ENCODE peak calls at places on chromosomes 11 and 22, in five cellular contexts. One of them, this sample, is unnamed.

GRCh38 chr22:17234144-17234623 is 14.9 kb upstream of the ADA2 start:
- DNase-seq in glomerular endothelial cell: no peak
- DNase-seq in heart left ventricle: no peak
- DNase-seq in memory B cell: no peak
- DNase-seq in immature natural killer cell: no peak
- DNase-seq in this sample: no peak

GRCh38 chr22:35973388-35973787 is 55.2 kb downstream of the RBFOX2 start:
- DNase-seq in memory B cell: no peak
- DNase-seq in glomerular endothelial cell: no peak
- DNase-seq in heart left ventricle: no peak
- DNase-seq in immature natural killer cell: no peak
- DNase-seq in this sample: no peak

GRCh38 chr11:66188580-66188979 is 79.9 kb upstream of the RAB1B start:
- DNase-seq in heart left ventricle: no peak
- DNase-seq in memory B cell: no peak
- DNase-seq in immature natural killer cell: no peak
- DNase-seq in glomerular endothelial cell: peak
- DNase-seq in this sample: no peak

GRCh38 chr11:68337399-68337835 is 25.0 kb downstream of the LRP5 start:
- DNase-seq in immature natural killer cell: no peak
- DNase-seq in glomerular endothelial cell: no peak
- DNase-seq in memory B cell: no peak
- DNase-seq in heart left ventricle: no peak
- DNase-seq in this sample: no peak

GRCh38 chr11:122207921-122208764 is 92.1 kb upstream of the BLID start:
- DNase-seq in heart left ventricle: peak
- DNase-seq in immature natural killer cell: no peak
- DNase-seq in glomerular endothelial cell: no peak
- DNase-seq in memory B cell: no peak
- DNase-seq in this sample: no peak

GRCh38 chr22:38841635-38842034 is 2.2 kb downstream of the NPTXR start:
- DNase-seq in glomerular endothelial cell: no peak
- DNase-seq in memory B cell: no peak
- DNase-seq in heart left ventricle: no peak
- DNase-seq in immature natural killer cell: no peak
- DNase-seq in this sample: no peak

GRCh38 chr11:8777907-8778767 is 95.5 kb downstream of the RPL27A start:
- DNase-seq in heart left ventricle: peak
- DNase-seq in immature natural killer cell: peak
- DNase-seq in memory B cell: no peak
- DNase-seq in glomerular endothelial cell: no peak
- DNase-seq in this sample: peak

GRCh38 chr11:96704847-96705246 is 315.0 kb downstream of the JRKL start:
- DNase-seq in heart left ventricle: no peak
- DNase-seq in memory B cell: no peak
- DNase-seq in immature natural killer cell: no peak
- DNase-seq in glomerular endothelial cell: no peak
- DNase-seq in this sample: no peak

GRCh38 chr22:50699001-50699753 is 26.6 kb downstream of the SHANK3 start:
- DNase-seq in glomerular endothelial cell: no peak
- DNase-seq in heart left ventricle: peak
- DNase-seq in immature natural killer cell: no peak
- DNase-seq in memory B cell: no peak
- DNase-seq in this sample: no peak

GRCh38 chr11:64650923-64651523 is 60.0 kb downstream of the SLC22A12 start:
- DNase-seq in glomerular endothelial cell: no peak
- DNase-seq in heart left ventricle: no peak
- DNase-seq in immature natural killer cell: no peak
- DNase-seq in memory B cell: no peak
- DNase-seq in this sample: no peak

GRCh38 chr22:20380486-20380885 is 13.5 kb upstream of the ZNF74 start:
- DNase-seq in glomerular endothelial cell: no peak
- DNase-seq in memory B cell: no peak
- DNase-seq in heart left ventricle: no peak
- DNase-seq in immature natural killer cell: no peak
- DNase-seq in this sample: no peak

GRCh38 chr11:12182650-12183511 is 72.5 kb downstream of the MICAL2 start:
- DNase-seq in immature natural killer cell: no peak
- DNase-seq in heart left ventricle: peak
- DNase-seq in memory B cell: no peak
- DNase-seq in glomerular endothelial cell: no peak
- DNase-seq in this sample: peak

GRCh38 chr11:19931141-19931767 is 218.6 kb downstream of the NAV2 start:
- DNase-seq in glomerular endothelial cell: no peak
- DNase-seq in heart left ventricle: no peak
- DNase-seq in memory B cell: no peak
- DNase-seq in immature natural killer cell: no peak
- DNase-seq in this sample: no peak

GRCh38 chr22:24589518-24590030 is 3.3 kb downstream of the LRRC75B start:
- DNase-seq in immature natural killer cell: no peak
- DNase-seq in memory B cell: no peak
- DNase-seq in glomerular endothelial cell: no peak
- DNase-seq in heart left ventricle: no peak
- DNase-seq in this sample: no peak

GRCh38 chr11:76610871-76611475 is 59.6 kb downstream of the LRRC32 start:
- DNase-seq in glomerular endothelial cell: no peak
- DNase-seq in memory B cell: no peak
- DNase-seq in heart left ventricle: peak
- DNase-seq in immature natural killer cell: no peak
- DNase-seq in this sample: no peak

GRCh38 chr11:65719887-65720236 is 736 bp downstream of the RNASEH2C start:
- DNase-seq in heart left ventricle: peak
- DNase-seq in immature natural killer cell: no peak
- DNase-seq in glomerular endothelial cell: no peak
- DNase-seq in memory B cell: no peak
- DNase-seq in this sample: no peak

GRCh38 chr11:66684635-66685034 is 6.9 kb upstream of the RBM4B start:
- DNase-seq in glomerular endothelial cell: no peak
- DNase-seq in immature natural killer cell: no peak
- DNase-seq in heart left ventricle: no peak
- DNase-seq in memory B cell: no peak
- DNase-seq in this sample: no peak

GRCh38 chr22:22558071-22558971 is 744 bp downstream of the PRAME start:
- DNase-seq in memory B cell: no peak
- DNase-seq in immature natural killer cell: no peak
- DNase-seq in glomerular endothelial cell: no peak
- DNase-seq in heart left ventricle: no peak
- DNase-seq in this sample: no peak

GRCh38 chr11:57781529-57781943 is 19.9 kb downstream of the CTNND1 start:
- DNase-seq in immature natural killer cell: no peak
- DNase-seq in memory B cell: no peak
- DNase-seq in glomerular endothelial cell: no peak
- DNase-seq in heart left ventricle: peak
- DNase-seq in this sample: no peak

GRCh38 chr22:50361688-50362087 is 18.6 kb downstream of the PPP6R2 start:
- DNase-seq in glomerular endothelial cell: no peak
- DNase-seq in memory B cell: no peak
- DNase-seq in heart left ventricle: no peak
- DNase-seq in immature natural killer cell: no peak
- DNase-seq in this sample: no peak

GRCh38 chr11:69274531-69275016 is 19.4 kb upstream of the MYEOV start:
- DNase-seq in memory B cell: no peak
- DNase-seq in heart left ventricle: no peak
- DNase-seq in immature natural killer cell: no peak
- DNase-seq in glomerular endothelial cell: no peak
- DNase-seq in this sample: no peak

GRCh38 chr22:23055448-23056179 is 14.7 kb upstream of the GNAZ start:
- DNase-seq in glomerular endothelial cell: no peak
- DNase-seq in heart left ventricle: no peak
- DNase-seq in immature natural killer cell: no peak
- DNase-seq in memory B cell: no peak
- DNase-seq in this sample: no peak

GRCh38 chr11:106424111-106424510 is 346.6 kb downstream of the AASDHPPT start:
- DNase-seq in heart left ventricle: no peak
- DNase-seq in glomerular endothelial cell: peak
- DNase-seq in memory B cell: no peak
- DNase-seq in immature natural killer cell: no peak
- DNase-seq in this sample: no peak

GRCh38 chr22:17694193-17694592 is 55.6 kb downstream of the BCL2L13 start:
- DNase-seq in heart left ventricle: no peak
- DNase-seq in immature natural killer cell: no peak
- DNase-seq in memory B cell: no peak
- DNase-seq in glomerular endothelial cell: no peak
- DNase-seq in this sample: no peak

GRCh38 chr11:117840881-117841581 is 16.5 kb upstream of the FXYD2 start:
- DNase-seq in memory B cell: no peak
- DNase-seq in glomerular endothelial cell: no peak
- DNase-seq in heart left ventricle: peak
- DNase-seq in immature natural killer cell: no peak
- DNase-seq in this sample: no peak

This sample was measured in psoas muscle.